ENCODE peak calls at places on chromosomes 1 and 21, in six cellular contexts. Q is HT1080; S is heart right ventricle; N is activated naive CD4-positive, alpha-beta T cell treated with anti-CD3 and anti-CD28 coated beads, Interleukin-2, amount 10 ng/mL, durations not matched to agents 7 days and 5 days; W is caudate nucleus; D is activated CD8-positive, alpha-beta T cell treated with anti-CD3 and anti-CD28 coated beads for 36 hours. F is an unnamed sample.

GRCh38 chr1:215957692-215958091 is 390.6 kb downstream of the KCTD3 start:
- DNase-seq in D (no peak), S (no peak), Q (no peak), W (no peak), N (no peak), F (no peak)

GRCh38 chr1:47424336-47424982 is 8.4 kb downstream of the FOXE3 start:
- DNase-seq in N (no peak), W (no peak), Q (peak; percentile 61), S (no peak), D (peak; percentile 28), F (no peak)

GRCh38 chr1:30904962-30905335 is 3.6 kb downstream of the SDC3 start:
- DNase-seq in N (no peak), D (no peak), W (no peak), Q (no peak), S (no peak), F (no peak)

GRCh38 chr1:109113787-109114568 is at the start of gene ELAPOR1:
- DNase-seq in N (peak; percentile 92), S (no peak), Q (no peak), D (peak; percentile 88), W (peak; percentile 25), F (peak; percentile 19)

GRCh38 chr21:45949928-45950739 is 31.4 kb upstream of the COL6A1 start:
- DNase-seq in D (no peak), N (no peak), S (no peak), W (no peak), Q (no peak), F (no peak)

GRCh38 chr1:40383095-40383487 is 9.6 kb downstream of the SMAP2 start:
- DNase-seq in S (no peak), W (peak; percentile 25), N (no peak), D (no peak), Q (no peak), F (no peak)

GRCh38 chr1:165392634-165393571 is 36.4 kb upstream of the LMX1A start:
- DNase-seq in Q (peak; percentile 89), S (peak; percentile 83), N (peak; percentile 95), W (peak; percentile 24), D (peak; percentile 89), F (peak; percentile 93)

GRCh38 chr1:206467915-206468314 is 2.4 kb upstream of the IKBKE start:
- DNase-seq in N (peak; percentile 36), S (peak; percentile 20), Q (no peak), W (no peak), D (peak; percentile 48), F (peak; percentile 30)

GRCh38 chr1:234755449-234755863 is 145.5 kb upstream of the IRF2BP2 start:
- DNase-seq in Q (peak; percentile 72), D (no peak), N (no peak), W (peak; percentile 73), S (peak; percentile 65), F (peak; percentile 90)

F was measured in tibial nerve.